ENCODE peak calls at places on chromosomes 2 and 18, in ten cellular contexts. F is CD8-positive, alpha-beta memory T cell; Z is GM23248; B is upper lobe of left lung; I is cardiac muscle cell; X is vagina; T is psoas muscle; Q is breast epithelium; O is sigmoid colon; G is tibial artery. D is an unnamed sample.
A peak's percentile ranks its signal among the peaks of the same experiment; 100 is the strongest.

GRCh38 chr2:15584767-15585469 is 6.8 kb upstream of the DDX1 start:
- DNase-seq in T (no peak), O (no peak), Q (no peak), Z (peak; percentile 56), F (no peak), B (no peak), G (no peak), X (no peak), I (no peak), D (no peak)

GRCh38 chr2:64679673-64680425 is 26.1 kb upstream of the SERTAD2 start:
- DNase-seq in Z (no peak), B (no peak), T (no peak), O (no peak), X (no peak), F (no peak), I (no peak), G (no peak), Q (no peak), D (no peak)

GRCh38 chr2:59425292-59425691 is 1128.2 kb downstream of the BCL11A start:
- DNase-seq in O (no peak), Q (no peak), G (no peak), T (no peak), Z (peak; percentile 0), X (no peak), F (no peak), B (no peak), I (no peak), D (no peak)

GRCh38 chr2:1070601-1071000 is 120.0 kb downstream of the SNTG2 start:
- DNase-seq in I (peak; percentile 14), F (no peak), O (no peak), T (no peak), Z (no peak), X (no peak), G (no peak), Q (no peak), B (no peak), D (no peak)

GRCh38 chr2:44770221-44771187 is 171.0 kb upstream of the SIX3 start:
- DNase-seq in G (no peak), B (no peak), F (no peak), O (no peak), T (no peak), Q (no peak), I (no peak), Z (no peak), X (no peak), D (no peak)

GRCh38 chr2:168642873-168643272 is 159.6 kb upstream of the NOSTRIN start:
- DNase-seq in I (no peak), G (no peak), Z (no peak), T (no peak), O (no peak), Q (no peak), X (no peak), B (no peak), F (no peak), D (no peak)

GRCh38 chr2:143345887-143346612 is 216.8 kb downstream of the ARHGAP15 start:
- DNase-seq in G (no peak), I (no peak), X (no peak), Z (no peak), O (no peak), B (no peak), F (no peak), Q (no peak), T (no peak), D (no peak)

GRCh38 chr2:21633531-21634310 is 510.0 kb downstream of the TDRD15 start:
- DNase-seq in Q (no peak), T (no peak), I (no peak), O (no peak), B (no peak), Z (no peak), X (no peak), G (no peak), F (no peak), D (no peak)

GRCh38 chr2:126797622-126798275 is 100.9 kb upstream of the TEX51 start:
- DNase-seq in Z (no peak), F (no peak), Q (no peak), G (peak; percentile 41), T (no peak), X (peak; percentile 64), I (no peak), O (peak; percentile 40), B (no peak), D (no peak)

GRCh38 chr2:138630164-138630563 is 128.6 kb downstream of the SPOPL start:
- DNase-seq in G (no peak), F (no peak), B (no peak), X (no peak), O (no peak), Q (no peak), T (no peak), Z (no peak), I (peak; percentile 23), D (no peak)

GRCh38 chr18:22106536-22107292 is 62.7 kb upstream of the GATA6 start:
- DNase-seq in O (no peak), Z (peak; percentile 37), I (no peak), T (no peak), Q (no peak), G (no peak), B (no peak), X (no peak), F (no peak), D (no peak)

DNA sequence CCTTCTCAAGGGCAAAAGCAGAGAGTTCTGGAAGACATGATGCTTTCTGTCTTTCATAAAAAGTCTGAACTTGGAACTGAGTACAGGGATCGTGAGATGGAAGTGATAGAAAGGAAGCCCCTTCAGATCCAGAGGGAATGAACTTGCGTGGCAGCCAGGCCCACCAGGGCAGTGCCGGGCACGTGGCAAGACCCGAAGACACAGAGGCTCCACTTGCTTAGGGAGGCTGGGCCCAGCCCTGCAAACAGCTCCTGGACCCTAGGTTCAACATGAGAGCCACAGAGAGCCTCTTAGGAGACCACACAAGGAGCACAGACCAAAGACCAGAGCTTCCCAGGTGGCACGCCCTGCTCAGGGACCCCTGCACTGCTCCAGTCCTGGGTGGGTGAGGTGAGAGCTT is 155.4 kb upstream of the SMIM21 start:
- DNase-seq in F (no peak), I (no peak), B (peak; percentile 45), Q (no peak), X (no peak), G (no peak), O (no peak), T (no peak), Z (no peak), D (no peak)
- H3K27ac ChIP-seq in F (no peak overlapping the region), I (no peak overlapping the region), B (no peak overlapping the region), Q (no peak overlapping the region), X (no peak overlapping the region), G (no peak overlapping the region), O (no peak overlapping the region), T (no peak overlapping the region), Z (no peak overlapping the region), D (no peak overlapping the region)

GRCh38 chr2:157498501-157498900 is 54.6 kb upstream of the CYTIP start:
- DNase-seq in G (no peak), I (no peak), T (no peak), F (no peak), Z (no peak), B (no peak), O (no peak), Q (no peak), X (no peak), D (no peak)
- H3K36me3 ChIP-seq in G (no peaks in the 10 kb centered on the region), I (no peaks in the 10 kb centered on the region), T (no peaks in the 10 kb centered on the region), F (no peaks in the 10 kb centered on the region), Z (no peaks in the 10 kb centered on the region), B (no peaks in the 10 kb centered on the region), O (no peaks in the 10 kb centered on the region), Q (no peaks in the 10 kb centered on the region), X (no peaks in the 10 kb centered on the region), D (no peaks in the 10 kb centered on the region)

GRCh38 chr2:235045336-235045972 is 93.6 kb downstream of the SH3BP4 start:
- DNase-seq in X (no peak), T (no peak), G (no peak), O (no peak), Z (no peak), B (no peak), Q (no peak), I (no peak), F (no peak), D (no peak)
- H3K4me3 ChIP-seq in X (no peak overlapping the region), T (no peak overlapping the region), G (no peak overlapping the region), O (no peak overlapping the region), Z (no peak overlapping the region), B (no peak overlapping the region), Q (no peak overlapping the region), I (no peak overlapping the region), F (no peak overlapping the region), D (no peak overlapping the region)

GRCh38 chr2:146944601-146945000 is 900.2 kb upstream of the ACVR2A start:
- DNase-seq in Z (no peak), F (no peak), X (no peak), B (no peak), G (no peak), T (no peak), O (no peak), I (no peak), Q (no peak), D (no peak)

GRCh38 chr2:146952691-146953090 is 892.1 kb upstream of the ACVR2A start:
- DNase-seq in I (no peak), F (no peak), T (no peak), O (no peak), Z (no peak), G (no peak), Q (peak; percentile 33), X (no peak), B (no peak), D (no peak)

GRCh38 chr2:146954544-146954943 is 890.3 kb upstream of the ACVR2A start:
- DNase-seq in Z (no peak), Q (no peak), G (no peak), B (no peak), X (no peak), I (no peak), O (no peak), F (no peak), T (no peak), D (no peak)

GRCh38 chr2:146949400-146949799 is 895.4 kb upstream of the ACVR2A start:
- DNase-seq in X (no peak), Z (no peak), G (no peak), I (no peak), F (no peak), B (no peak), T (no peak), O (no peak), Q (no peak), D (no peak)
- H3K27ac ChIP-seq in X (no peak overlapping the region), Z (no peak overlapping the region), G (no peak overlapping the region), I (no peak overlapping the region), F (no peak overlapping the region), B (no peak overlapping the region), T (no peak overlapping the region), O (no peak overlapping the region), Q (no peak overlapping the region), D (no peak overlapping the region)

GRCh38 chr2:216159646-216160045 is 50.5 kb downstream of the XRCC5 start:
- DNase-seq in B (no peak), Z (peak; percentile 10), I (no peak), F (no peak), X (no peak), O (no peak), Q (no peak), T (no peak), G (no peak), D (no peak)
- H3K36me3 ChIP-seq in B (peaks cover 52% of the 10 kb centered on the region), Z (peaks cover 67% of the 10 kb centered on the region), I (peaks cover 61% of the 10 kb centered on the region), F (peaks cover 52% of the 10 kb centered on the region), X (peaks cover 73% of the 10 kb centered on the region), O (peaks cover 15% of the 10 kb centered on the region), Q (peaks cover 3% of the 10 kb centered on the region), T (peaks cover 95% of the 10 kb centered on the region), G (peaks cover 70% of the 10 kb centered on the region), D (peaks cover 44% of the 10 kb centered on the region)